ENCODE peak calls at places on chromosomes 5 and 9, in eight cellular contexts. A, V, Z, U, H, S, B and X are unnamed samples. For H3K27me3, the result is how much of the 10 kb centered on the place peaks cover.

GRCh38 chr9:105127863-105128220 is 116.6 kb upstream of the SLC44A1 start:
- DNase-seq in B (peak), S (peak), V (peak), U (no peak), H (peak), A (peak), Z (no peak), X (no peak)

GRCh38 chr5:55463613-55464012 is 71.2 kb downstream of the PLPP1 start:
- DNase-seq in B (no peak), V (no peak), S (no peak), H (no peak), U (no peak), A (no peak), Z (no peak), X (no peak)

GRCh38 chr9:125600194-125600593 is 106.8 kb downstream of the MAPKAP1 start:
- DNase-seq in Z (no peak), H (peak), U (no peak), A (no peak), V (no peak), B (no peak), S (no peak), X (no peak)

GRCh38 chr9:16445141-16445920 is 425.1 kb downstream of the BNC2 start:
- DNase-seq in Z (no peak), U (no peak), S (no peak), H (no peak), A (no peak), B (peak), V (no peak), X (no peak)

GRCh38 chr5:32190094-32190493 is 16.0 kb upstream of the GOLPH3 start:
- DNase-seq in A (no peak), V (no peak), U (no peak), B (peak), Z (no peak), H (no peak), S (no peak), X (no peak)

GRCh38 chr5:154481584-154482381 is 3.8 kb upstream of the HAND1 start:
- DNase-seq in H (no peak), B (no peak), V (no peak), A (no peak), S (no peak), Z (no peak), U (no peak), X (no peak)

GRCh38 chr9:130128251-130128650 is 44.0 kb upstream of the NCS1 start:
- DNase-seq in H (peak), V (no peak), Z (no peak), U (no peak), S (peak), B (no peak), A (peak), X (no peak)

GRCh38 chr5:78497573-78498533 is 137.4 kb downstream of the SCAMP1 start:
- DNase-seq in Z (no peak), U (peak), H (no peak), S (peak), A (no peak), V (no peak), B (no peak), X (no peak)

GRCh38 chr5:8615142-8615858 is 746.4 kb downstream of the MTRR start:
- DNase-seq in Z (no peak), S (no peak), H (no peak), U (no peak), A (no peak), B (peak), V (no peak), X (no peak)

GRCh38 chr9:133491656-133491925 is 12.7 kb upstream of the SLC2A6 start:
- DNase-seq in B (no peak), U (no peak), H (no peak), A (no peak), S (no peak), Z (no peak), V (no peak), X (no peak)

GRCh38 chr9:77210116-77210515 is 32.8 kb downstream of the VPS13A start:
- DNase-seq in Z (no peak), V (no peak), B (peak), H (no peak), U (no peak), A (no peak), S (no peak), X (no peak)

GRCh38 chr9:18208166-18209059 is 265.5 kb upstream of the ADAMTSL1 start:
- DNase-seq in V (peak), Z (peak), H (peak), B (peak), S (no peak), U (peak), A (no peak), X (peak)

GRCh38 chr5:178983728-178984127 is 11.4 kb downstream of the GRM6 start:
- DNase-seq in B (no peak), U (no peak), S (no peak), V (no peak), A (no peak), Z (no peak), H (no peak), X (no peak)

GRCh38 chr5:93511445-93511844 is 69.6 kb downstream of the NR2F1-AS1 start:
- DNase-seq in B (no peak), H (no peak), V (no peak), A (no peak), Z (no peak), U (no peak), S (no peak), X (no peak)

GRCh38 chr9:114169029-114169939 is 13.9 kb downstream of the COL27A1 start:
- DNase-seq in U (no peak), V (no peak), A (no peak), S (no peak), B (peak), Z (no peak), H (no peak), X (no peak)

GRCh38 chr9:35618325-35618727 is at the start of gene CD72:
- DNase-seq in S (peak), A (no peak), U (no peak), H (peak), Z (no peak), V (no peak), B (no peak), X (no peak)

GRCh38 chr5:97142521-97143254 is at the start of gene LIX1:
- DNase-seq in Z (peak), S (no peak), U (peak), H (peak), A (peak), B (peak), V (peak), X (peak)

GRCh38 chr5:131496400-131496713 is 138.7 kb downstream of the RAPGEF6 start:
- DNase-seq in A (no peak), U (no peak), S (peak), H (no peak), B (no peak), V (no peak), Z (no peak), X (no peak)

GRCh38 chr5:136810198-136810823 is 445.0 kb upstream of the TRPC7 start:
- DNase-seq in H (no peak), B (peak), U (no peak), S (no peak), V (no peak), A (no peak), Z (no peak), X (no peak)

GRCh38 chr9:93292288-93292615 is 108.3 kb downstream of the WNK2 start:
- DNase-seq in S (no peak), A (no peak), B (no peak), Z (no peak), H (no peak), V (no peak), U (no peak), X (no peak)

GRCh38 chr5:57675236-57675635 is 192.6 kb upstream of the ACTBL2 start:
- DNase-seq in H (no peak), V (no peak), U (no peak), A (no peak), S (no peak), Z (no peak), B (no peak), X (no peak)

GRCh38 chr9:76758476-76758875 is 5.8 kb upstream of the PCA3 start:
- DNase-seq in B (no peak), S (no peak), A (no peak), H (no peak), V (no peak), U (no peak), Z (no peak), X (no peak)

GRCh38 chr5:113204525-113205161 is 228.0 kb downstream of the DCP2 start:
- DNase-seq in U (peak), S (no peak), Z (no peak), V (no peak), B (peak), A (no peak), H (peak), X (no peak)

GRCh38 chr9:138009016-138009415 is 131.4 kb downstream of the CACNA1B start:
- DNase-seq in B (no peak), Z (no peak), A (no peak), V (no peak), S (no peak), U (no peak), H (no peak), X (no peak)

GRCh38 chr9:124835026-124835501 is 18.2 kb upstream of the WDR38 start:
- DNase-seq in A (no peak), S (no peak), H (peak), U (peak), V (peak), B (peak), Z (peak), X (peak)

GRCh38 chr5:90898330-90899013 is 339.9 kb downstream of the ADGRV1 start:
- DNase-seq in H (no peak), U (no peak), A (no peak), S (no peak), Z (no peak), V (no peak), B (peak), X (no peak)

GRCh38 chr5:78320461-78320860 is 26.0 kb upstream of the AP3B1 start:
- DNase-seq in A (peak), H (no peak), U (no peak), V (peak), B (peak), S (no peak), Z (peak), X (peak)

GRCh38 chr9:127177682-127178265 is 55.3 kb upstream of the ANGPTL2 start:
- DNase-seq in B (no peak), V (no peak), A (no peak), Z (no peak), S (no peak), H (peak), U (no peak), X (no peak)

GRCh38 chr5:75670571-75670970 is 46.7 kb downstream of the POC5 start:
- DNase-seq in S (no peak), H (no peak), V (no peak), U (peak), A (no peak), Z (no peak), B (peak), X (no peak)

GRCh38 chr5:152505442-152506042 is 100.5 kb upstream of the NMUR2 start:
- DNase-seq in H (peak), A (peak), S (no peak), V (peak), Z (peak), B (peak), U (peak), X (peak)

GRCh38 chr9:128886211-128886826 is 4.4 kb downstream of the LRRC8A start:
- DNase-seq in S (no peak), V (peak), B (peak), A (no peak), Z (peak), U (no peak), H (no peak), X (no peak)

GRCh38 chr9:124869986-124870560 is 8.1 kb downstream of the ARPC5L start:
- DNase-seq in H (peak), V (peak), A (peak), U (peak), S (peak), B (peak), Z (no peak), X (no peak)

GRCh38 chr5:66757219-66757833 is 161.1 kb downstream of the MAST4 start:
- DNase-seq in Z (peak), H (peak), B (peak), V (peak), S (no peak), A (peak), U (peak), X (peak)

GRCh38 chr9:96219615-96220257 is 82.2 kb downstream of the HSD17B3 start:
- DNase-seq in Z (no peak), B (no peak), V (peak), H (peak), U (peak), S (no peak), A (peak), X (no peak)

GRCh38 chr9:136984464-136985026 is 1.8 kb downstream of the LCNL1 start:
- DNase-seq in V (no peak), H (no peak), B (no peak), U (no peak), A (no peak), Z (no peak), S (no peak), X (no peak)
- H3K27me3 ChIP-seq in V (under half), H (under half), B (under half), U (under half), A (under half), Z (under half), S (under half), X (under half)

GRCh38 chr5:173642895-173643481 is 26.5 kb upstream of the BOD1 start:
- DNase-seq in S (no peak), U (no peak), A (no peak), B (no peak), Z (no peak), V (no peak), H (no peak), X (no peak)
- H3K4me3 ChIP-seq in S (no peak), U (no peak), A (no peak), B (no peak), Z (no peak), V (no peak), H (no peak), X (no peak)

GRCh38 chr9:86405926-86406325 is 51.7 kb upstream of the TUT7 start:
- DNase-seq in Z (peak), V (no peak), B (peak), A (no peak), U (no peak), H (no peak), S (no peak), X (no peak)
- H3K27me3 ChIP-seq in Z (under half), V (under half), B (under half), A (under half), U (under half), H (under half), S (under half), X (under half)

DNA sequence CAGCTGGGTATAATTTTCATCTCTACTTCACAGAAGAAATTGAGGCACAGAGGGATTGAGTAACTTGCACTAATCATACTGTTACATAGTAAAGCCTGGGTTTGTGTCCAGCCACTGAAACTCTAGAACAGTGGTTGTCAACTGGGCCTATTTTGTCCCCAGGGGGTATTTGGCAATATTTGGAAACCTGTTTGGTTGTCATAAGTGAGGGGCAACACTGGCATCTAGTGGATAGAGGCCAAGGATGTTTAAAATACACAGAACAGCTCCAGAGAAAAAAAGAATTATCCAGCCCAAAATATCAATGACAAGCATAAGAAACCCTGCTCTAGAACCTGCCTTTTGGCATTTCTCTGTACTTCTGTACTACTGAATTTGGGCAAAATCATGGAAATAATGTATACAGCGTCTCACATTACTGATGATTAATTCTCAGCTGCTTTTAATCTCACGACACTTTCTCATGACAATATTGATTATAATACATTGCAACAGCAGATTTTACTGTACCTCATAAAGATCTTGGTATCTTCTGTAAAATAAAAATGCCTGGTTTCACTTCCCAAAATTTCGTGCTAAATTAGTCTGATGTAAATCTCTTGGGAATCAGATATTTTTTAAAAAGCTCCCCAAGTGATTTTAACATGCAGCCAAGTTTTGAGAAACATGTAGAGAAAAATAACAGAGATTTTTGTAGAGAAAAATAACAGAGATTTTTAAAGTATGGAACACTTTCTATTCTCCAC is 112.7 kb downstream of the RORB start:
- DNase-seq in B (no peak), H (no peak), A (no peak), S (no peak), Z (peak), U (no peak), V (no peak), X (no peak)
- H3K4me3 ChIP-seq in B (no peak), H (no peak), A (no peak), S (no peak), Z (no peak), U (no peak), V (no peak), X (no peak)

DNA sequence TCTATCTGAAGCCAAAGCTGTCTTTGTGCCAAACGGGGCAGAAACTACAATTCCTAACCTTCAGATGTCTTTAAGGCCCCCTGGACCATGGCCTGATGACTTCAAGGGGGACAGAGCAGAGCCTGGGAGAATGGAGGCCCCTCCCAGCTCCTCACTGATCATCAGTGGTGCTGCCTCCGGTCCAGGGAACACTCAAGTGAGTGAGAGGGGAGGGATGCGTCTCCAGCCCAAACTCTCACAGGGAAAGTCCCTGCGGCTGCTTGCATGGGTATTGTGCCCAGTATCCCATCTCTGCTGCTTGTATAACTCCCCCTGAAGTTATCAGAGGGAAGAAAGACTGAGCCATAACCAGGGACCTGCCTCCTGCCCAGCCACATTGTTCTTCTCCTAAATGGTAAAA is 231.5 kb upstream of the PANK3 start:
- DNase-seq in Z (no peak), U (peak), B (no peak), H (no peak), V (no peak), A (no peak), S (no peak), X (no peak)
- H3K27me3 ChIP-seq in Z (under half), U (under half), B (under half), H (under half), V (under half), A (under half), S (under half), X (under half)

DNA sequence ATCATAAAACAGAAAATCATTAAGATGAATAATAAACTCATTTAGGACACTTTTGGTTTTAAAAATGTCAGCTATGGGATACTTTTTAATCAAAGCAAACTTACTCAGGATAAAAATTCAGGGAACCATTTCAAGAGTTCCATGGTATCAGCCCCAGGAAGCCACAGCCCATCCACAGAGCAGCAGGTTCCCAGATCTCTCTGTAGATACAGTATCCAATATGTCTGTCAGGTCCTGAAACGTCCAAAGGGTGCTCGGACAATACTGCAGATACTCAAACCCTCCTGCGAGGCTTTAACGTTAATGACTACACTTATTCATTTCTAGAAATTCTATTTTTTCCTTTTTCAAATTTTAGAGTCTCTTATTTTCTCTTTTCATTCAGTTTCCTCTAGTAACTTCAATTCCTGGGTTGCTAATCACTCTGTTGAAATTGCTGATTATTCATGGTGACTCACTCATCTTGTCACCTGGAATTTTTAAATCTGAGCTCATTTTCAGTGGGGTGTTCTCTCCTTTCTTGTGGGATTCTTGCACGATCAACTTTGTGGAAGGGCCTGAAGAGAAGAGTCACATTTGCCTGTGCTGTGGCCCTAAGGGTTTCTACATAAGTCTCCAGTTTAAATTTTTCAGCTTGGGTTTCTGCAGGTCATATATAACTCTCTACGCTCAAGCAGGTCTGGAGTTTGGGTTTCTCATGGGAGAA is 435.8 kb downstream of the CTNND2 start:
- DNase-seq in S (no peak), Z (no peak), B (no peak), A (no peak), U (no peak), H (no peak), V (no peak), X (no peak)
- H3K4me3 ChIP-seq in S (no peak), Z (no peak), B (no peak), A (no peak), U (no peak), H (no peak), V (no peak), X (no peak)

GRCh38 chr5:139794067-139794846 is 1.4 kb upstream of the PSD2 start:
- DNase-seq in A (no peak), H (no peak), Z (no peak), S (no peak), V (no peak), U (no peak), B (no peak), X (no peak)
- H3K27me3 ChIP-seq in A (under half), H (under half), Z (under half), S (under half), V (under half), U (under half), B (half or more), X (under half)

GRCh38 chr5:177295929-177296328 is 7.6 kb downstream of the RAB24 start:
- DNase-seq in U (no peak), A (no peak), B (no peak), V (no peak), S (no peak), Z (no peak), H (no peak), X (no peak)
- H3K4me3 ChIP-seq in U (no peak), A (no peak), B (no peak), V (no peak), S (no peak), Z (no peak), H (no peak), X (no peak)

GRCh38 chr5:1155191-1156032 is 43.5 kb upstream of the SLC12A7 start:
- DNase-seq in H (no peak), V (no peak), S (no peak), B (no peak), A (no peak), U (no peak), Z (no peak), X (no peak)
- H3K27me3 ChIP-seq in H (under half), V (under half), S (under half), B (half or more), A (under half), U (under half), Z (under half), X (under half)

GRCh38 chr5:142107729-142108431 is 699 bp upstream of the NDFIP1 start:
- DNase-seq in V (no peak), Z (peak), A (no peak), S (no peak), H (no peak), B (no peak), U (no peak), X (no peak)
- H3K4me3 ChIP-seq in V (no peak), Z (peak), A (peak), S (no peak), H (peak), B (peak), U (no peak), X (peak)